ENCODE peak calls at places on chromosomes 4 and X, in nine cellular contexts. One of them, this sample, is unnamed.

GRCh38 chr4:42638276-42638675 is 18.6 kb downstream of the ATP8A1 start:
- DNase-seq in fibroblast of pulmonary artery: no peak
- DNase-seq in CD8-positive, alpha-beta T cell: no peak
- DNase-seq in lower lobe of right lung: no peak
- DNase-seq in GM12865: no peak
- DNase-seq in A549: no peak
- DNase-seq in PC-3: peak; percentile 9
- DNase-seq in kidney epithelial cell: no peak
- DNase-seq in NB4: no peak
- DNase-seq in this sample: peak; percentile 19

GRCh38 chrX:42096262-42096939 is 173.0 kb upstream of the CASK start:
- DNase-seq in fibroblast of pulmonary artery: peak; percentile 98
- DNase-seq in CD8-positive, alpha-beta T cell: no peak
- DNase-seq in lower lobe of right lung: peak; percentile 58
- DNase-seq in GM12865: no peak
- DNase-seq in A549: peak; percentile 77
- DNase-seq in PC-3: peak; percentile 67
- DNase-seq in kidney epithelial cell: peak; percentile 87
- DNase-seq in NB4: no peak
- DNase-seq in this sample: no peak

GRCh38 chr4:178894126-178894525 is 1451.9 kb upstream of the AGA start:
- DNase-seq in fibroblast of pulmonary artery: no peak
- DNase-seq in CD8-positive, alpha-beta T cell: no peak
- DNase-seq in lower lobe of right lung: no peak
- DNase-seq in GM12865: no peak
- DNase-seq in A549: no peak
- DNase-seq in PC-3: no peak
- DNase-seq in kidney epithelial cell: no peak
- DNase-seq in NB4: no peak
- DNase-seq in this sample: no peak

GRCh38 chr4:337932-338758 is 531 bp downstream of the ZNF141 start:
- DNase-seq in fibroblast of pulmonary artery: peak; percentile 57
- DNase-seq in CD8-positive, alpha-beta T cell: peak; percentile 59
- DNase-seq in lower lobe of right lung: peak; percentile 74
- DNase-seq in GM12865: peak; percentile 55
- DNase-seq in A549: peak; percentile 22
- DNase-seq in PC-3: no peak
- DNase-seq in kidney epithelial cell: no peak
- DNase-seq in NB4: peak; percentile 75
- DNase-seq in this sample: no peak

GRCh38 chr4:17781831-17782287 is 438 bp upstream of the FAM184B start:
- DNase-seq in fibroblast of pulmonary artery: no peak
- DNase-seq in CD8-positive, alpha-beta T cell: no peak
- DNase-seq in lower lobe of right lung: no peak
- DNase-seq in GM12865: no peak
- DNase-seq in A549: no peak
- DNase-seq in PC-3: no peak
- DNase-seq in kidney epithelial cell: no peak
- DNase-seq in NB4: no peak
- DNase-seq in this sample: no peak

GRCh38 chrX:103250977-103251376 is 4.0 kb downstream of the TCEAL8 start:
- DNase-seq in fibroblast of pulmonary artery: no peak
- DNase-seq in CD8-positive, alpha-beta T cell: no peak
- DNase-seq in lower lobe of right lung: no peak
- DNase-seq in GM12865: no peak
- DNase-seq in A549: no peak
- DNase-seq in PC-3: peak; percentile 12
- DNase-seq in kidney epithelial cell: no peak
- DNase-seq in NB4: no peak
- DNase-seq in this sample: peak; percentile 27

GRCh38 chrX:81202413-81202794 is 502 bp downstream of the SH3BGRL start:
- DNase-seq in fibroblast of pulmonary artery: peak; percentile 8
- DNase-seq in CD8-positive, alpha-beta T cell: peak; percentile 8
- DNase-seq in lower lobe of right lung: no peak
- DNase-seq in GM12865: peak; percentile 20
- DNase-seq in A549: no peak
- DNase-seq in PC-3: no peak
- DNase-seq in kidney epithelial cell: no peak
- DNase-seq in NB4: peak; percentile 53
- DNase-seq in this sample: no peak

GRCh38 chr4:54588404-54588803 is 69.4 kb upstream of the KIT start:
- DNase-seq in fibroblast of pulmonary artery: peak; percentile 8
- DNase-seq in CD8-positive, alpha-beta T cell: no peak
- DNase-seq in lower lobe of right lung: no peak
- DNase-seq in GM12865: no peak
- DNase-seq in A549: no peak
- DNase-seq in PC-3: peak; percentile 19
- DNase-seq in kidney epithelial cell: no peak
- DNase-seq in NB4: no peak
- DNase-seq in this sample: no peak

GRCh38 chr4:3362431-3363287 is 69.8 kb downstream of the RGS12 start:
- DNase-seq in fibroblast of pulmonary artery: no peak
- DNase-seq in CD8-positive, alpha-beta T cell: no peak
- DNase-seq in lower lobe of right lung: no peak
- DNase-seq in GM12865: no peak
- DNase-seq in A549: no peak
- DNase-seq in PC-3: no peak
- DNase-seq in kidney epithelial cell: no peak
- DNase-seq in NB4: peak; percentile 12
- DNase-seq in this sample: no peak

GRCh38 chrX:116726806-116727205 is 264.0 kb upstream of the CT83 start:
- DNase-seq in fibroblast of pulmonary artery: no peak
- DNase-seq in CD8-positive, alpha-beta T cell: no peak
- DNase-seq in lower lobe of right lung: no peak
- DNase-seq in GM12865: no peak
- DNase-seq in A549: no peak
- DNase-seq in PC-3: no peak
- DNase-seq in kidney epithelial cell: no peak
- DNase-seq in NB4: no peak
- DNase-seq in this sample: no peak

GRCh38 chrX:17459596-17459995 is 84.6 kb downstream of the NHS start:
- DNase-seq in fibroblast of pulmonary artery: peak; percentile 45
- DNase-seq in CD8-positive, alpha-beta T cell: no peak
- DNase-seq in lower lobe of right lung: no peak
- DNase-seq in GM12865: no peak
- DNase-seq in A549: no peak
- DNase-seq in PC-3: no peak
- DNase-seq in kidney epithelial cell: peak; percentile 31
- DNase-seq in NB4: no peak
- DNase-seq in this sample: no peak

GRCh38 chr4:70192895-70193294 is 2.6 kb upstream of the ODAM start:
- DNase-seq in fibroblast of pulmonary artery: no peak
- DNase-seq in CD8-positive, alpha-beta T cell: no peak
- DNase-seq in lower lobe of right lung: no peak
- DNase-seq in GM12865: no peak
- DNase-seq in A549: no peak
- DNase-seq in PC-3: no peak
- DNase-seq in kidney epithelial cell: no peak
- DNase-seq in NB4: no peak
- DNase-seq in this sample: no peak

DNA sequence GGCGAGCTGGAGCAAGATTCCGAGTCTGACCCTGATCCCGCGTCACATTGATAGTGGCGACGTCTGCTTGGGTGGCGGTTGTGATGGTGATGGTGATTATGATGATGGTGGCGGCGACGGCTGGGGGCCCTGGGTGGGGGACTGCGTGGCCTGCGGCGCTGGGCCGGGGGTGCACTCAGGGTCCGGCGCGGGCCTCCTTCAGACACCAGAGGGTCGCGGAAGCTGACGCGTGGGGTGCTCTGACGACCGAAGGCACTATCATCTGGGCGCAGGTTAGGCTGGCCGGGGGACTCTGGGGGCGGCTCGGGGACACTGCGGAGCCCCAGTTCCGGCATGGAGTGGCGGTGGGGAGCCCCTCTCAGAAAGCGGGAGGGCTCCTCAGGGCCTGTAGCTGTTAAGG is 4.2 kb downstream of the PLP2 start:
- DNase-seq in fibroblast of pulmonary artery: no peak
- DNase-seq in CD8-positive, alpha-beta T cell: no peak
- DNase-seq in lower lobe of right lung: no peak
- DNase-seq in GM12865: no peak
- DNase-seq in A549: no peak
- DNase-seq in PC-3: no peak
- DNase-seq in kidney epithelial cell: no peak
- DNase-seq in NB4: no peak
- DNase-seq in this sample: no peak
- TF ChIP-seq CTCF in fibroblast of pulmonary artery: no peak
- TF ChIP-seq CTCF in CD8-positive, alpha-beta T cell: no peak
- TF ChIP-seq CTCF in lower lobe of right lung: no peak
- TF ChIP-seq CTCF in GM12865: no peak
- TF ChIP-seq CTCF in A549: no peak
- TF ChIP-seq CTCF in PC-3: no peak
- TF ChIP-seq CTCF in kidney epithelial cell: no peak
- TF ChIP-seq CTCF in NB4: no peak
- TF ChIP-seq CTCF in this sample: no peak

DNA sequence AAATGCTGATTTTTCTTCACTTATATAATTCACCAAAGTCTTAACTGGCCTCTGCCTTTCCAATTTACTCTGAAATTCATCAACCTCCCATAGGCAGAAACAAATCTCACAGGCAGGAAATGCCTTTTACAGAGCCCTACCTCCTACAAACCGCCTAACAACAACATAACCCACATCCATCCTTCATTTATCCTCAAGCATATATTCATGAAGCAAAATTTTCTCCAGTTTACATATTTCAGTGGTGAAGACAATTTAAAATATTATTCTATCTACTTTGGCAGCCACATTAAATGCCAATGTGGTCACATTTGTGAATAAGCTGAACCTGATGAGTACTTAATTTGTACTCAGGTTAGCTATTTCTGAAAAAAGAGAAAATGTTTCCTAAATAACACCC is 30.3 kb downstream of the SEPSECS start:
- DNase-seq in fibroblast of pulmonary artery: peak; percentile 6
- DNase-seq in CD8-positive, alpha-beta T cell: no peak
- DNase-seq in lower lobe of right lung: no peak
- DNase-seq in GM12865: no peak
- DNase-seq in A549: no peak
- DNase-seq in PC-3: no peak
- DNase-seq in kidney epithelial cell: no peak
- DNase-seq in NB4: no peak
- DNase-seq in this sample: no peak
- H3K4me3 ChIP-seq in fibroblast of pulmonary artery: no peak overlapping the region
- H3K4me3 ChIP-seq in CD8-positive, alpha-beta T cell: no peak overlapping the region
- H3K4me3 ChIP-seq in lower lobe of right lung: no peak overlapping the region
- H3K4me3 ChIP-seq in GM12865: no peak overlapping the region
- H3K4me3 ChIP-seq in A549: no peak overlapping the region
- H3K4me3 ChIP-seq in PC-3: no peak overlapping the region
- H3K4me3 ChIP-seq in kidney epithelial cell: no peak overlapping the region
- H3K4me3 ChIP-seq in NB4: no peak overlapping the region
- H3K4me3 ChIP-seq in this sample: no peak overlapping the region

DNA sequence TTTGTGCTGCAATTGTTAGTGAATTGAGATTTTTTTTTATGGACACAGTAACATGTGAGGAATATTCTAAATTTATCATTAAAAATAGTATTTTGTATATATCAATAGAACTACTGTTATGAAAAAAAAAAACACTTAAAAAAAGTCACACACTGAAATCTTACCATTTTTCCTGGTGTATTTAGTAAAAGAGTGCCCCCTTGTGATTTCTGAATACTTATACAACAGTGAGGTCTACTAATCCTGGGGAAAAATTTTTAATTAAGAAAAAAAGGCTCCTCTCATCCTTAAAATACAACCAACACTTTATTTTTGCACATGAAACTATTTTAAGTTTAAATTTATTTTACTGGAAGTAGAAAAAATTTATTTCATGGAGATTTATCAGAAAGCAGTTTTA is 56.4 kb upstream of the SPOCK3 start:
- DNase-seq in fibroblast of pulmonary artery: peak; percentile 63
- DNase-seq in CD8-positive, alpha-beta T cell: no peak
- DNase-seq in lower lobe of right lung: no peak
- DNase-seq in GM12865: peak; percentile 14
- DNase-seq in A549: peak; percentile 15
- DNase-seq in PC-3: peak; percentile 42
- DNase-seq in kidney epithelial cell: peak; percentile 16
- DNase-seq in NB4: peak; percentile 2
- DNase-seq in this sample: no peak
- TF ChIP-seq CTCF in fibroblast of pulmonary artery: peak; percentile 41
- TF ChIP-seq CTCF in CD8-positive, alpha-beta T cell: no peak
- TF ChIP-seq CTCF in lower lobe of right lung: peak; percentile 31
- TF ChIP-seq CTCF in GM12865: no peak
- TF ChIP-seq CTCF in A549: peak; percentile 45
- TF ChIP-seq CTCF in PC-3: peak; percentile 63
- TF ChIP-seq CTCF in kidney epithelial cell: peak; percentile 31
- TF ChIP-seq CTCF in NB4: no peak
- TF ChIP-seq CTCF in this sample: peak; percentile 34

DNA sequence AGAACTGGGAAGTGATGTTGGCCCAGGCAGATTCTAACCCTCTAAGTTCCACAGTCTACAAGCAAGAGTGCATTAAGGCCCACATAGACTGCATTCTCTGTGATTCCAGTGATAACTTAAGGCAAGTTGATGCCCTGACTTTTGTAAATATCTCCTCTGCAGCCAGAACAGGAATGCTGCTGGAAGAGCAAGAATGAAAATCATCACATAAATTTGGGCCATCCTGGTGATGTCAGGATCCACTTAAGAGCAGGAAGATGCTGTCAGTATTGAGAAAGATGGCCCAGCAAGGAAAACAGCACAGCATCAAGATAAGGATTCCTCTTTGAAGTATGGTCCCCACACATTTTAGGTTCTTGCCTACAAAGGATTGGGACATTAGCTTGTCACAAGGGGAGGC is 52.4 kb downstream of the TMPRSS11F start:
- DNase-seq in fibroblast of pulmonary artery: no peak
- DNase-seq in CD8-positive, alpha-beta T cell: no peak
- DNase-seq in lower lobe of right lung: no peak
- DNase-seq in GM12865: no peak
- DNase-seq in A549: no peak
- DNase-seq in PC-3: no peak
- DNase-seq in kidney epithelial cell: no peak
- DNase-seq in NB4: no peak
- DNase-seq in this sample: no peak
- H3K4me3 ChIP-seq in fibroblast of pulmonary artery: no peak overlapping the region
- H3K4me3 ChIP-seq in CD8-positive, alpha-beta T cell: no peak overlapping the region
- H3K4me3 ChIP-seq in lower lobe of right lung: no peak overlapping the region
- H3K4me3 ChIP-seq in GM12865: no peak overlapping the region
- H3K4me3 ChIP-seq in A549: no peak overlapping the region
- H3K4me3 ChIP-seq in PC-3: no peak overlapping the region
- H3K4me3 ChIP-seq in kidney epithelial cell: no peak overlapping the region
- H3K4me3 ChIP-seq in NB4: no peak overlapping the region
- H3K4me3 ChIP-seq in this sample: no peak overlapping the region

GRCh38 chr4:73311428-73311827 is 52.8 kb upstream of the ANKRD17 start:
- DNase-seq in fibroblast of pulmonary artery: peak; percentile 61
- DNase-seq in CD8-positive, alpha-beta T cell: no peak
- DNase-seq in lower lobe of right lung: no peak
- DNase-seq in GM12865: peak; percentile 7
- DNase-seq in A549: peak; percentile 34
- DNase-seq in PC-3: peak; percentile 84
- DNase-seq in kidney epithelial cell: no peak
- DNase-seq in NB4: peak; percentile 13
- DNase-seq in this sample: peak; percentile 23
- TF ChIP-seq CTCF in fibroblast of pulmonary artery: peak; percentile 35
- TF ChIP-seq CTCF in CD8-positive, alpha-beta T cell: peak; percentile 37
- TF ChIP-seq CTCF in lower lobe of right lung: peak; percentile 38
- TF ChIP-seq CTCF in GM12865: peak; percentile 13
- TF ChIP-seq CTCF in A549: peak; percentile 47
- TF ChIP-seq CTCF in PC-3: peak; percentile 81
- TF ChIP-seq CTCF in kidney epithelial cell: peak; percentile 8
- TF ChIP-seq CTCF in NB4: no peak
- TF ChIP-seq CTCF in this sample: peak; percentile 32

GRCh38 chr4:186104895-186105720 is 604 bp downstream of the FAM149A start:
- DNase-seq in fibroblast of pulmonary artery: no peak
- DNase-seq in CD8-positive, alpha-beta T cell: no peak
- DNase-seq in lower lobe of right lung: peak; percentile 56
- DNase-seq in GM12865: no peak
- DNase-seq in A549: no peak
- DNase-seq in PC-3: no peak
- DNase-seq in kidney epithelial cell: no peak
- DNase-seq in NB4: no peak
- DNase-seq in this sample: no peak
- H3K4me3 ChIP-seq in fibroblast of pulmonary artery: peak overlapping the region; percentile 35
- H3K4me3 ChIP-seq in CD8-positive, alpha-beta T cell: peak overlapping the region; percentile 22
- H3K4me3 ChIP-seq in lower lobe of right lung: peak overlapping the region; percentile 62
- H3K4me3 ChIP-seq in GM12865: no peak overlapping the region
- H3K4me3 ChIP-seq in A549: peak overlapping the region; percentile 51
- H3K4me3 ChIP-seq in PC-3: no peak overlapping the region
- H3K4me3 ChIP-seq in kidney epithelial cell: peak overlapping the region; percentile 66
- H3K4me3 ChIP-seq in NB4: no peak overlapping the region
- H3K4me3 ChIP-seq in this sample: no peak overlapping the region